ENCODE peak calls at places on chromosomes 7 and 10, in seven cellular contexts. V, P, G, H, L, S and D are unnamed samples.

GRCh38 chr10:47025540-47026300 is 114.5 kb downstream of the PTPN20 start:
- DNase-seq in V (no peak), P (peak), G (no peak), H (no peak), L (peak), S (no peak), D (no peak)

GRCh38 chr7:110835209-110835608 is 255.7 kb upstream of the LRRN3 start:
- DNase-seq in V (no peak), P (no peak), G (no peak), H (no peak), L (peak), S (no peak), D (no peak)

GRCh38 chr7:2855386-2855785 is 11.3 kb upstream of the GNA12 start:
- DNase-seq in V (no peak), P (no peak), G (no peak), H (no peak), L (no peak), S (no peak), D (no peak)

GRCh38 chr7:730501-731439 is 3.7 kb upstream of the PRKAR1B start:
- DNase-seq in V (no peak), P (no peak), G (no peak), H (no peak), L (no peak), S (no peak), D (no peak)

GRCh38 chr7:135684134-135684533 is 21.8 kb downstream of the STMP1 start:
- DNase-seq in V (no peak), P (no peak), G (no peak), H (no peak), L (no peak), S (no peak), D (no peak)

GRCh38 chr7:1055084-1055450 is 10.7 kb downstream of the GPR146 start:
- DNase-seq in V (no peak), P (no peak), G (no peak), H (no peak), L (peak), S (no peak), D (no peak)

GRCh38 chr10:122233857-122234348 is 37.2 kb upstream of the BTBD16 start:
- DNase-seq in V (no peak), P (no peak), G (no peak), H (no peak), L (no peak), S (no peak), D (no peak)

GRCh38 chr10:80664071-80664680 is 126.5 kb downstream of the SH2D4B start:
- DNase-seq in V (peak), P (peak), G (no peak), H (no peak), L (peak), S (peak), D (peak)

GRCh38 chr7:6323936-6324701 is 51.7 kb upstream of the CYTH3 start:
- DNase-seq in V (no peak), P (no peak), G (no peak), H (no peak), L (peak), S (no peak), D (no peak)

GRCh38 chr7:4684826-4685225 is 2.7 kb downstream of the FOXK1 start:
- DNase-seq in V (no peak), P (no peak), G (no peak), H (no peak), L (no peak), S (no peak), D (no peak)

GRCh38 chr10:86899670-86900276 is 57.6 kb downstream of the MMRN2 start:
- DNase-seq in V (peak), P (peak), G (peak), H (no peak), L (peak), S (peak), D (no peak)

GRCh38 chr10:113754125-113754524 is 2.6 kb downstream of the PLEKHS1 start:
- DNase-seq in V (no peak), P (no peak), G (no peak), H (no peak), L (no peak), S (no peak), D (no peak)

GRCh38 chr7:70787275-70787674 is 344.7 kb upstream of the GALNT17 start:
- DNase-seq in V (no peak), P (no peak), G (no peak), H (no peak), L (no peak), S (no peak), D (no peak)

GRCh38 chr10:3417096-3417495 is 244.5 kb upstream of the PITRM1 start:
- DNase-seq in V (no peak), P (no peak), G (no peak), H (no peak), L (no peak), S (no peak), D (no peak)

GRCh38 chr7:121041516-121042148 is 53.1 kb downstream of the CPED1 start:
- DNase-seq in V (no peak), P (no peak), G (no peak), H (no peak), L (no peak), S (no peak), D (no peak)

GRCh38 chr7:95517870-95518269 is 32.1 kb downstream of the ASB4 start:
- DNase-seq in V (no peak), P (no peak), G (no peak), H (no peak), L (no peak), S (no peak), D (no peak)

GRCh38 chr10:69988094-69988493 is 64.6 kb upstream of the MACROH2A2 start:
- DNase-seq in V (no peak), P (no peak), G (no peak), H (no peak), L (no peak), S (no peak), D (no peak)

GRCh38 chr7:150949564-150949963 is 28.6 kb downstream of the KCNH2 start:
- DNase-seq in V (no peak), P (no peak), G (no peak), H (no peak), L (no peak), S (no peak), D (no peak)

GRCh38 chr10:48651839-48652238 is 32.8 kb upstream of the WDFY4 start:
- DNase-seq in V (no peak), P (no peak), G (no peak), H (no peak), L (no peak), S (no peak), D (no peak)

GRCh38 chr7:133773601-133774000 is 353.5 kb upstream of the LRGUK start:
- DNase-seq in V (no peak), P (no peak), G (no peak), H (no peak), L (no peak), S (no peak), D (no peak)

GRCh38 chr7:53070883-53071282 is 35.5 kb downstream of the POM121L12 start:
- DNase-seq in V (no peak), P (no peak), G (no peak), H (no peak), L (peak), S (no peak), D (no peak)

GRCh38 chr10:24376731-24377130 is 167.8 kb downstream of the KIAA1217 start:
- DNase-seq in V (no peak), P (no peak), G (no peak), H (no peak), L (no peak), S (no peak), D (no peak)

GRCh38 chr10:21599582-21599981 is 65.5 kb downstream of the MLLT10 start:
- DNase-seq in V (no peak), P (no peak), G (no peak), H (no peak), L (no peak), S (no peak), D (no peak)

GRCh38 chr7:151382079-151382885 is 27.6 kb downstream of the WDR86 start:
- DNase-seq in V (no peak), P (no peak), G (peak), H (no peak), L (peak), S (no peak), D (no peak)

GRCh38 chr10:79184141-79184625 is 115.4 kb downstream of the ZMIZ1 start:
- DNase-seq in V (no peak), P (peak), G (no peak), H (no peak), L (peak), S (peak), D (no peak)

GRCh38 chr10:79437111-79437814 is 8.2 kb downstream of the ZCCHC24 start:
- DNase-seq in V (no peak), P (peak), G (no peak), H (no peak), L (no peak), S (no peak), D (no peak)

GRCh38 chr10:102919237-102919959 is 1.3 kb downstream of the CNNM2 start:
- DNase-seq in V (peak), P (no peak), G (no peak), H (no peak), L (peak), S (peak), D (no peak)

GRCh38 chr7:80883188-80884025 is 35.4 kb downstream of the SEMA3C start:
- DNase-seq in V (no peak), P (peak), G (no peak), H (peak), L (peak), S (peak), D (no peak)